ENCODE peak calls at places on chromosomes 7 and 10, in five cellular contexts. L is GM23248, Z is IMR-90, P is PC-9, O is hepatocyte. W is an unnamed sample.

GRCh38 chr7:2512713-2513112 is 6.9 kb upstream of the LFNG start:
- DNase-seq in Z (no peak), P (no peak), O (no peak), L (no peak), W (no peak)

GRCh38 chr10:75530337-75530736 is 98.9 kb downstream of the LRMDA start:
- DNase-seq in Z (no peak), P (peak; percentile 81), O (no peak), L (peak; percentile 67), W (no peak)

GRCh38 chr10:104183682-104184081 is 48.5 kb downstream of the CFAP43 start:
- DNase-seq in L (no peak), P (no peak), O (no peak), Z (no peak), W (no peak)

GRCh38 chr7:76155938-76156337 is 45.8 kb upstream of the SRRM3 start:
- DNase-seq in Z (peak; percentile 56), P (no peak), O (peak; percentile 37), L (peak; percentile 72), W (no peak)

GRCh38 chr7:89507034-89507433 is 647.2 kb upstream of the STEAP1 start:
- DNase-seq in O (no peak), P (no peak), Z (no peak), L (no peak), W (no peak)

GRCh38 chr7:144822223-144822622 is 13.6 kb downstream of the TPK1 start:
- DNase-seq in O (no peak), L (no peak), P (no peak), Z (no peak), W (no peak)

GRCh38 chr7:28329616-28330373 is 82.5 kb upstream of the CREB5 start:
- DNase-seq in O (no peak), P (no peak), Z (no peak), L (peak; percentile 46), W (no peak)

GRCh38 chr7:12244129-12244528 is 33.0 kb downstream of the TMEM106B start:
- DNase-seq in P (no peak), Z (peak; percentile 8), L (peak; percentile 26), O (peak; percentile 30), W (no peak)

GRCh38 chr10:87585565-87586514 is 73.8 kb upstream of the PAPSS2 start:
- DNase-seq in Z (peak; percentile 58), P (peak; percentile 90), L (peak; percentile 17), O (peak; percentile 86), W (no peak)

GRCh38 chr10:80471715-80472233 is 17.7 kb downstream of the TSPAN14 start:
- DNase-seq in L (no peak), O (no peak), P (peak; percentile 98), Z (no peak), W (peak; percentile 44)

GRCh38 chr7:45703911-45704682 is 129.9 kb downstream of the ADCY1 start:
- DNase-seq in P (no peak), Z (no peak), O (no peak), L (no peak), W (no peak)

GRCh38 chr7:127844165-127844564 is 187.1 kb downstream of the LRRC4 start:
- DNase-seq in P (no peak), L (no peak), O (no peak), Z (no peak), W (no peak)

GRCh38 chr7:90788057-90788456 is 191.9 kb downstream of the CDK14 start:
- DNase-seq in Z (peak; percentile 28), O (no peak), P (no peak), L (no peak), W (no peak)

GRCh38 chr10:104328916-104329710 is 9.2 kb downstream of the ITPRIP start:
- DNase-seq in O (peak; percentile 75), L (peak; percentile 98), Z (peak; percentile 97), P (peak; percentile 90), W (peak; percentile 58)

GRCh38 chr7:74061840-74062539 is 21.6 kb upstream of the LIMK1 start:
- DNase-seq in O (peak; percentile 80), Z (peak; percentile 91), P (peak; percentile 64), L (peak; percentile 97), W (peak; percentile 42)

GRCh38 chr7:43113622-43114450 is 1.4 kb downstream of the HECW1 start:
- DNase-seq in Z (no peak), L (peak; percentile 54), O (no peak), P (no peak), W (no peak)

GRCh38 chr10:43925793-43926192 is 277.1 kb upstream of the ZNF32 start:
- DNase-seq in O (peak; percentile 1), P (no peak), L (no peak), Z (no peak), W (no peak)

DNA sequence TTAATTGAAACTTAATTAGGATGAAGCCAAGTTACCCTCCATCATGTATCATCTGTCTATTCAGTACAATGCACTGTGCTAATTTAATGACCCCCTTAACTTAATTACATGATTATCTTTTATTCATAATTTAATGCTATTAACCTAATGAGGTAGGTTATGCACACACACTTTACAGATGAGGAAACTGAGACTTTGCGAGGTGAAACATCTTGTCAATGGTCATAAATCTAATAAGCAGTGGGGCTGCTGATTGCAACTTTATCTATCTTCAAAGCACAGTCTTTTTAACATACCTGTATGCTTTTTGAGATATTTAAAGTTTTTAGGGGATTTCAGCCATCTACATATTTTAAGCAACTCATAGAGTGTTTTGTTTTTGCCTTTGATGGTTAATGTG is 547 bp downstream of the MACC1 start:
- DNase-seq in L (no peak), P (no peak), O (no peak), Z (no peak), W (no peak)
- H3K4me3 ChIP-seq in L (no peak overlapping the region), P (peak overlapping the region; percentile 67), O (peak overlapping the region; percentile 18), Z (no peak overlapping the region), W (peak overlapping the region; percentile 67)

GRCh38 chr7:112546723-112547513 is 66.1 kb downstream of the LSMEM1 start:
- DNase-seq in P (no peak), Z (peak; percentile 5), L (no peak), O (no peak), W (peak; percentile 9)
- H3K4me2 ChIP-seq in P (no peak overlapping the region), Z (no peak overlapping the region), L (no peak overlapping the region), O (no peak overlapping the region), W (no peak overlapping the region)

GRCh38 chr10:73641272-73642060 is at the start of gene MYOZ1:
- DNase-seq in O (no peak), P (no peak), Z (no peak), L (peak; percentile 59), W (no peak)
- H3K4me3 ChIP-seq in O (no peak within 1 kb of the TSS), P (no peak within 1 kb of the TSS), Z (no peak within 1 kb of the TSS), L (no peak within 1 kb of the TSS), W (no peak within 1 kb of the TSS)

DNA sequence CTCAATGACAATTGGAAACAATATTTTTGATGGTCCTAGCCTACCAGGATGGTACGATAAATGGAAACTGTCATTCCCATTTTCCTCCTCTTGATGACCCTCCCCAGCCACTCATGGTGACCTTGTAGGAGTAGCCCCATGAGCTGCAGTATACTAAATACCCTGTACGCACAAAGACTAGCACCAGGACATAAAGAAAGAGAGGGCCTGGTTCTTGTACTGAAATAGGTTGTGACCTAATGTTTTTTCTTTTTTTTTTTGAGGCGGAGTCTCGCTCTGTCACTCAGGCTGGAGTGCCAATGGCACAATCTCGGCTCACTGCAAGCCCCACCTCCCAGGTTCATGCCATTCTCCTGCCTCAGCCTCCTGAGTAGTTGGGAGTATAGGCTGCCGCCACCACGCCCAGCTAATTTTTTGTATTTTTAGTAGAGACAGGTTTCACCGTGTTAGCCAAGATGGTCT is 22.3 kb downstream of the STAMBPL1 start:
- DNase-seq in L (no peak), O (no peak), P (no peak), Z (no peak), W (no peak)
- H3K4me2 ChIP-seq in L (peak overlapping the region; percentile 57), O (no peak overlapping the region), P (no peak overlapping the region), Z (no peak overlapping the region), W (peak overlapping the region; percentile 71)

DNA sequence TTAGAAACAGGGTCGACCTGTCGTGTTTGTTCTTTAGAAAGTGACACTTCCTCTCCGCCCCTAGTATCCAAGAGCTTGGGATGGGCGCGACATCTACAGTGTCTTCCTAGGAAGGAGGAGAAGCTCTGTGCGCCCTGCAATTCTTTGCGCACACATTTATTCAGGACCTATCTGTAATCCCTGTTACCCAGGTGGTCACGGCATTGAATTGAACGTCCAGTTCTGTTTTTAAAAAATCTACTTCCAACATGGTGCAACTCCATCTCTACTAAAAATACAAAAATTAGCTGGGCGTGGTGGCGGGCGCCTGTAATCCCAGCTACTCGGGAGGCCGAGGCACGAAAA is 602 bp upstream of the LAMB1 start:
- DNase-seq in O (no peak), P (no peak), Z (no peak), L (no peak), W (no peak)
- H3K4me3 ChIP-seq in O (peak overlapping the region; percentile 84), P (peak overlapping the region; percentile 64), Z (peak overlapping the region; percentile 88), L (peak overlapping the region; percentile 98), W (no peak overlapping the region)

W was measured in OCI-LY7.